ENCODE peak calls at places on chromosomes 16 and 17, in ten cellular contexts. L, J, O, W, F, Y, A, P, M and Z are unnamed samples. For H3K4me1, the result is how much of the 10 kb centered on the place peaks cover.

GRCh38 chr17:10616502-10617119 is 40.5 kb downstream of the MYH3 start:
- DNase-seq in L (peak), J (peak), O (peak), W (peak), F (peak), Y (peak), A (peak), P (peak), M (peak), Z (peak)

GRCh38 chr17:70901870-70902269 is 732.5 kb downstream of the KCNJ2 start:
- DNase-seq in L (no peak), J (no peak), O (no peak), W (no peak), F (no peak), Y (no peak), A (no peak), P (no peak), M (no peak), Z (no peak)

GRCh38 chr16:80273635-80274538 is 266.9 kb upstream of the DYNLRB2 start:
- DNase-seq in L (no peak), J (peak), O (peak), W (no peak), F (no peak), Y (no peak), A (no peak), P (peak), M (no peak), Z (no peak)

GRCh38 chr17:7717756-7718350 is 309 bp downstream of the DNAH2 start:
- DNase-seq in L (no peak), J (no peak), O (no peak), W (peak), F (no peak), Y (no peak), A (no peak), P (peak), M (no peak), Z (peak)

GRCh38 chr17:41467546-41467945 is 360 bp upstream of the KRT32 start:
- DNase-seq in L (no peak), J (no peak), O (no peak), W (no peak), F (no peak), Y (no peak), A (no peak), P (peak), M (no peak), Z (no peak)

GRCh38 chr17:7897773-7898172 is 9.2 kb downstream of the CHD3 start:
- DNase-seq in L (no peak), J (peak), O (peak), W (no peak), F (peak), Y (no peak), A (no peak), P (peak), M (peak), Z (no peak)

GRCh38 chr17:1518410-1518809 is 2.0 kb upstream of the INPP5K start:
- DNase-seq in L (no peak), J (no peak), O (no peak), W (no peak), F (no peak), Y (no peak), A (no peak), P (no peak), M (no peak), Z (no peak)

GRCh38 chr17:8125196-8125946 is 1.5 kb upstream of the HES7 start:
- DNase-seq in L (peak), J (peak), O (peak), W (peak), F (peak), Y (peak), A (peak), P (peak), M (peak), Z (peak)

GRCh38 chr17:61411114-61411943 is 11.7 kb downstream of the TBX2 start:
- DNase-seq in L (no peak), J (peak), O (peak), W (peak), F (peak), Y (peak), A (peak), P (peak), M (peak), Z (no peak)

GRCh38 chr16:80803341-80804060 is 897 bp downstream of the CDYL2 start:
- DNase-seq in L (no peak), J (no peak), O (no peak), W (peak), F (peak), Y (peak), A (peak), P (peak), M (peak), Z (no peak)

GRCh38 chr17:8366231-8366630 is 10.3 kb downstream of the KRABD2 start:
- DNase-seq in L (no peak), J (no peak), O (peak), W (no peak), F (peak), Y (no peak), A (no peak), P (no peak), M (no peak), Z (no peak)

DNA sequence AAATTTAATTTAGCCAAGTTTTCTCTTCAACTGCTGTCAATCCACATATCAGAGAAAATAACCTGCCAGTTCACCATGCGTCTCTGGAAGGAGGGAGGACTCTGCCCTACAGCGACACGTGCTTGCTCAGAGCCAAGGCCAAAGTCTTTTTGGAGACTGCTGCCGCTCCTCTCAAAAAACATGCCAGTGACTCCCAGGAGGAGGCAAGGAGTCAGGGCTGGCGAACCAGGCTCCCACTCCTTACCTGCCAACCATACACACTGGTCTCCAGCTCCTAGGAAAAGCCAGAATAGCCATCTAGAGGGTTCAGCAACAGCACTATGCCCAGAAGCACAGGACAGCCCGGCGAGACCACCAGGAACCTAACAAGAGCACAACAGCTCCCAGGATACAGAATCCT is 73.0 kb downstream of the ANKRD11 start:
- DNase-seq in L (no peak), J (no peak), O (no peak), W (no peak), F (no peak), Y (no peak), A (no peak), P (no peak), M (peak), Z (no peak)
- H3K4me1 ChIP-seq in L (under half), J (under half), O (under half), W (under half), F (under half), Y (under half), A (under half), P (under half), M (under half), Z (under half)

DNA sequence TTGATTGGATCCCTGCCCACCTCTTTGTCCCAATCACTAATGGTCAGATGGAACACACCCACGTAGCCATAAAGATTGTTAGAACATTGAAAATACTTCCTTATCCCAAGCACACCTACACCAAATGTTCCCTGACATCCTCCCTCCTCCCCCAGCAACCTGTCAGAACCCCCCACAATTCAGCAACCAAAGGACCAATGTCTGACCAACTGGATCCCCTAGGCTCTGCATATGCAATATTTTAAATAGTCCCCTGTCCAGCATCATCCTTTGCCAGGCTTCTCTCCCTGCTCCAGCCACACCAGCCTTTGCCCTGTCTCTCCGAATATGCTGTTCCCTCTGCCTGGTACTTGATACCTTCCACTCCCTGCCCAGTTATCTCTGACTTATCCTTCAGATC is 54.9 kb upstream of the CES5A start:
- DNase-seq in L (no peak), J (no peak), O (no peak), W (no peak), F (no peak), Y (no peak), A (no peak), P (no peak), M (no peak), Z (no peak)
- H3K27ac ChIP-seq in L (no peak), J (no peak), O (no peak), W (no peak), F (no peak), Y (no peak), A (no peak), P (no peak), M (no peak), Z (no peak)

GRCh38 chr16:65769055-65769465 is 597.4 kb upstream of the CDH5 start:
- DNase-seq in L (no peak), J (peak), O (peak), W (no peak), F (no peak), Y (peak), A (no peak), P (no peak), M (peak), Z (no peak)
- H2AFZ ChIP-seq in L (no peak), J (peak), O (no peak), W (no peak), F (no peak), Y (peak), A (no peak), P (peak), M (no peak), Z (no peak)

GRCh38 chr16:89323120-89323960 is 105.8 kb downstream of the ZNF778 start:
- DNase-seq in L (no peak), J (no peak), O (no peak), W (no peak), F (no peak), Y (no peak), A (no peak), P (peak), M (no peak), Z (no peak)
- H3K4me1 ChIP-seq in L (half or more), J (half or more), O (half or more), W (half or more), F (half or more), Y (under half), A (half or more), P (half or more), M (half or more), Z (half or more)

GRCh38 chr17:64148699-64149098 is 18.8 kb upstream of the ERN1 start:
- DNase-seq in L (no peak), J (peak), O (no peak), W (peak), F (peak), Y (peak), A (no peak), P (no peak), M (no peak), Z (peak)
- H3K27ac ChIP-seq in L (peak), J (no peak), O (no peak), W (peak), F (no peak), Y (peak), A (no peak), P (peak), M (peak), Z (peak)